ENCODE peak calls at places on chromosomes 6 and 20, in nine cellular contexts. M, V, D, K, L, F, W, I and G are unnamed samples.

GRCh38 chr6:124854338-124854922 is 107.8 kb upstream of the RNF217 start:
- DNase-seq in M (no peak), V (no peak), D (no peak), K (no peak), L (peak; percentile 10), F (no peak), W (no peak), I (peak; percentile 18), G (no peak)

GRCh38 chr20:48468571-48468970 is 359.2 kb downstream of the PREX1 start:
- DNase-seq in M (no peak), V (no peak), D (no peak), K (no peak), L (no peak), F (no peak), W (no peak), I (no peak), G (no peak)

GRCh38 chr20:51756653-51757052 is 11.5 kb downstream of the ATP9A start:
- DNase-seq in M (no peak), V (peak; percentile 47), D (no peak), K (no peak), L (no peak), F (no peak), W (no peak), I (no peak), G (no peak)

GRCh38 chr6:33794910-33795615 is 6.1 kb upstream of the LEMD2 start:
- DNase-seq in M (no peak), V (no peak), D (no peak), K (no peak), L (no peak), F (no peak), W (no peak), I (no peak), G (no peak)

GRCh38 chr6:53979468-53980067 is 131.7 kb upstream of the MLIP start:
- DNase-seq in M (peak; percentile 12), V (peak; percentile 30), D (peak; percentile 65), K (peak; percentile 54), L (peak; percentile 69), F (peak; percentile 28), W (no peak), I (peak; percentile 77), G (peak; percentile 6)

GRCh38 chr6:113414511-113414910 is 442.6 kb upstream of the MARCKS start:
- DNase-seq in M (no peak), V (no peak), D (peak; percentile 83), K (peak; percentile 36), L (peak; percentile 80), F (no peak), W (peak; percentile 37), I (peak; percentile 78), G (no peak)

GRCh38 chr6:39102024-39102820 is 12.8 kb downstream of the SAYSD1 start:
- DNase-seq in M (peak; percentile 36), V (peak; percentile 27), D (peak; percentile 71), K (peak; percentile 69), L (peak; percentile 84), F (no peak), W (no peak), I (peak; percentile 79), G (peak; percentile 44)

GRCh38 chr6:39166189-39166917 is 51.4 kb upstream of the SAYSD1 start:
- DNase-seq in M (no peak), V (peak; percentile 87), D (peak; percentile 48), K (peak; percentile 86), L (peak; percentile 51), F (peak; percentile 84), W (peak; percentile 12), I (peak; percentile 69), G (peak; percentile 90)

GRCh38 chr6:38175786-38176185 is 356.3 kb downstream of the ZFAND3 start:
- DNase-seq in M (no peak), V (no peak), D (no peak), K (no peak), L (no peak), F (no peak), W (no peak), I (no peak), G (no peak)

GRCh38 chr6:152023613-152024012 is 216.1 kb downstream of the ESR1 start:
- DNase-seq in M (no peak), V (no peak), D (no peak), K (no peak), L (no peak), F (no peak), W (no peak), I (no peak), G (no peak)

GRCh38 chr6:44386929-44387345 is 569 bp upstream of the CDC5L start:
- DNase-seq in M (no peak), V (peak; percentile 31), D (peak; percentile 73), K (no peak), L (no peak), F (peak; percentile 33), W (no peak), I (peak; percentile 34), G (no peak)

GRCh38 chr6:41359617-41360313 is 24.4 kb downstream of the NCR2 start:
- DNase-seq in M (no peak), V (no peak), D (no peak), K (no peak), L (no peak), F (no peak), W (no peak), I (no peak), G (no peak)

GRCh38 chr6:88263591-88263990 is 97.4 kb upstream of the CNR1 start:
- DNase-seq in M (no peak), V (no peak), D (peak; percentile 32), K (peak; percentile 20), L (peak; percentile 1), F (no peak), W (no peak), I (peak; percentile 23), G (no peak)

GRCh38 chr6:4441981-4442434 is 306.6 kb upstream of the ECI2 start:
- DNase-seq in M (no peak), V (no peak), D (peak; percentile 63), K (no peak), L (peak; percentile 58), F (no peak), W (no peak), I (peak; percentile 75), G (no peak)

GRCh38 chr20:25011831-25012241 is 19.3 kb upstream of the APMAP start:
- DNase-seq in M (no peak), V (no peak), D (no peak), K (no peak), L (no peak), F (no peak), W (no peak), I (no peak), G (no peak)

GRCh38 chr6:32664827-32665362 is 1.6 kb downstream of the HLA-DQB1 start:
- DNase-seq in M (no peak), V (peak; percentile 30), D (no peak), K (peak; percentile 41), L (no peak), F (no peak), W (no peak), I (peak; percentile 6), G (peak; percentile 71)

GRCh38 chr6:141988954-141989705 is 143.6 kb upstream of the GJE1 start:
- DNase-seq in M (peak; percentile 41), V (peak; percentile 35), D (peak; percentile 86), K (peak; percentile 74), L (peak; percentile 81), F (peak; percentile 45), W (peak; percentile 63), I (peak; percentile 87), G (peak; percentile 40)
- TF ChIP-seq CTCF in M (peak; percentile 85), V (no peak), D (peak; percentile 97), K (peak; percentile 88), L (peak; percentile 83), F (peak; percentile 74), W (peak; percentile 86), I (peak; percentile 96), G (peak; percentile 71)

DNA sequence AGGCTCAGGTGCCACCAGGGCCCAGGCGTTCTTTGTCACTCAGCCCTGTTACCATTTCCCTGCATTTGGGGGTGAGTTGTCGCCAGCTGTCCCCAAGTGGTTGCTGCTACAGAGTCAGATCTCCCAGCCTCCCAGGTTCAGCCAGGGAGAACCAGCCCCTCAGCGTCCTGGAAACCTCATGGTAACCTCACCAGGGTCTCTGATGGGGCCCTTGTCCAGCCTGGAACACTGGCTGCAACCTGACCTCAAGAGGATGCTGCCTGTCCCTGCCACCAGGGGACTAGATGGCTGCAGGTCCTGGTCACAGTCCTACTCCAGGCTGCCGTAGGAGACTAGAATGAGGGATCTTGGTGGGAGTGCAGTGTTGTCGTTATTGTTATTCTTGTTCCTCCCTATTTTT is 228.3 kb upstream of the PDE10A start:
- DNase-seq in M (no peak), V (no peak), D (no peak), K (no peak), L (no peak), F (no peak), W (no peak), I (no peak), G (no peak)
- TF ChIP-seq CTCF in M (no peak), V (no peak), D (no peak), K (no peak), L (peak; percentile 8), F (no peak), W (no peak), I (peak; percentile 29), G (no peak)

DNA sequence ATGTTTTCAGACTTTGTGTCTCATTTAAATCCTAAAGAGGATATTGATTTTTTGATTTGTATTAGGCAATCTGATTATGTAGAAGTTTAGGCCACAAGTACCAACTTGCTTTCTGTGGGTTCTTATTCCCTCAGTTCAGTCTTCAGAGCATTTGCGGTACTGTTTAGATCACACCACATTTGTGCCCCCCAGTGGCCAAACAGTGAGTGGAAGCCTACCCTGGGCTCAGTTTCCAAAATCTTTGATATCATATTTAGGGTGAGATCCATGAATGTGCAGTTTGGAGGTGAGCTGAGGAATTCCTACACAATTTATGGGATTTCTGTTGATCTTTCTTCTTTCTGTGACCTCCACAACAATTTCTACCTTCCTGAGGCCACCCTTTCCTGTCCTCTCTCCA is 92.3 kb upstream of the FUT9 start:
- DNase-seq in M (no peak), V (peak; percentile 17), D (peak; percentile 0), K (peak; percentile 9), L (peak; percentile 1), F (peak; percentile 9), W (no peak), I (no peak), G (peak; percentile 19)
- TF ChIP-seq CTCF in M (no peak), V (no peak), D (peak; percentile 21), K (no peak), L (peak; percentile 3), F (peak; percentile 51), W (no peak), I (peak; percentile 13), G (no peak)

GRCh38 chr20:3730803-3731370 is 1.6 kb upstream of the HSPA12B start:
- DNase-seq in M (no peak), V (no peak), D (no peak), K (no peak), L (no peak), F (no peak), W (no peak), I (no peak), G (no peak)

GRCh38 chr20:3733119-3733995 is 872 bp downstream of the HSPA12B start:
- DNase-seq in M (no peak), V (no peak), D (no peak), K (no peak), L (no peak), F (no peak), W (no peak), I (no peak), G (no peak)

GRCh38 chr20:3732327-3733118 is at the start of gene HSPA12B:
- DNase-seq in M (no peak), V (no peak), D (no peak), K (peak; percentile 35), L (no peak), F (no peak), W (no peak), I (no peak), G (no peak)

GRCh38 chr20:3729811-3730550 is 2.5 kb upstream of the HSPA12B start:
- DNase-seq in M (no peak), V (no peak), D (no peak), K (no peak), L (no peak), F (no peak), W (no peak), I (no peak), G (no peak)

GRCh38 chr20:3731944-3732326 is 550 bp upstream of the HSPA12B start:
- DNase-seq in M (no peak), V (no peak), D (no peak), K (no peak), L (no peak), F (no peak), W (no peak), I (no peak), G (no peak)
- TF ChIP-seq CTCF in M (no peak), V (no peak), D (no peak), K (no peak), L (no peak), F (no peak), W (no peak), I (no peak), G (no peak)